ENCODE peak calls at places on chromosomes 5 and 9, in ten cellular contexts. C is Caco-2, U is Peyer's patch, P is HFF-Myc, J is choroid plexus epithelial cell, T is MCF 10A, D is psoas muscle, N is HFFc6, L is glutamatergic neuron, G is cardiac muscle cell. E is an unnamed sample.
A peak's percentile ranks its signal among the peaks of the same experiment; 100 is the strongest.

GRCh38 chr9:115127191-115127817 is 9.3 kb upstream of the TNC start:
- DNase-seq in C (no peak), U (no peak), P (peak; percentile 43), J (no peak), T (peak; percentile 80), D (no peak), N (no peak), L (no peak), G (peak; percentile 47), E (no peak)

GRCh38 chr9:127941062-127941925 is 3.6 kb upstream of the DPM2 start:
- DNase-seq in C (no peak), U (no peak), P (no peak), J (no peak), T (no peak), D (no peak), N (no peak), L (no peak), G (no peak), E (no peak)

GRCh38 chr5:127088226-127088625 is 14.9 kb upstream of the C5orf63 start:
- DNase-seq in C (no peak), U (peak; percentile 74), P (no peak), J (peak; percentile 98), T (peak; percentile 99), D (no peak), N (peak; percentile 94), L (no peak), G (peak; percentile 99), E (no peak)

GRCh38 chr5:104170906-104171305 is 608.3 kb upstream of the NUDT12 start:
- DNase-seq in C (no peak), U (no peak), P (no peak), J (peak; percentile 42), T (no peak), D (no peak), N (no peak), L (no peak), G (peak; percentile 41), E (no peak)

GRCh38 chr9:131382850-131383729 is 10.8 kb upstream of the PRRC2B start:
- DNase-seq in C (peak; percentile 57), U (peak; percentile 52), P (peak; percentile 92), J (peak; percentile 77), T (peak; percentile 82), D (peak; percentile 76), N (peak; percentile 45), L (no peak), G (peak; percentile 84), E (no peak)

GRCh38 chr5:16582081-16582480 is 34.7 kb downstream of the RETREG1 start:
- DNase-seq in C (no peak), U (no peak), P (no peak), J (no peak), T (no peak), D (no peak), N (no peak), L (no peak), G (no peak), E (no peak)

GRCh38 chr9:134136117-134136996 is 475 bp downstream of the WDR5 start:
- DNase-seq in C (peak; percentile 29), U (peak; percentile 53), P (no peak), J (peak; percentile 37), T (no peak), D (peak; percentile 63), N (no peak), L (peak; percentile 45), G (peak; percentile 29), E (peak; percentile 34)

GRCh38 chr9:109182940-109183798 is 16.1 kb upstream of the FRRS1L start:
- DNase-seq in C (peak; percentile 71), U (peak; percentile 60), P (no peak), J (peak; percentile 49), T (peak; percentile 65), D (no peak), N (peak; percentile 4), L (peak; percentile 66), G (peak; percentile 42), E (no peak)

GRCh38 chr9:133506653-133507038 is 18.1 kb downstream of the MYMK start:
- DNase-seq in C (no peak), U (no peak), P (peak; percentile 37), J (peak; percentile 59), T (peak; percentile 17), D (peak; percentile 71), N (peak; percentile 92), L (no peak), G (peak; percentile 92), E (no peak)

GRCh38 chr5:179241764-179242370 is 103.4 kb downstream of the ADAMTS2 start:
- DNase-seq in C (no peak), U (peak; percentile 15), P (no peak), J (no peak), T (no peak), D (no peak), N (no peak), L (peak; percentile 5), G (peak; percentile 22), E (no peak)

GRCh38 chr5:105952875-105953274 is 1717.9 kb downstream of the EFNA5 start:
- DNase-seq in C (no peak), U (no peak), P (no peak), J (peak; percentile 77), T (peak; percentile 85), D (no peak), N (no peak), L (no peak), G (peak; percentile 49), E (no peak)

GRCh38 chr9:90773593-90773992 is 28.0 kb upstream of the SYK start:
- DNase-seq in C (no peak), U (peak; percentile 61), P (no peak), J (no peak), T (peak; percentile 24), D (no peak), N (no peak), L (no peak), G (no peak), E (no peak)

GRCh38 chr9:37999501-38000189 is 69.4 kb downstream of the SHB start:
- DNase-seq in C (no peak), U (no peak), P (no peak), J (peak; percentile 60), T (peak; percentile 57), D (no peak), N (peak; percentile 66), L (no peak), G (no peak), E (no peak)

DNA sequence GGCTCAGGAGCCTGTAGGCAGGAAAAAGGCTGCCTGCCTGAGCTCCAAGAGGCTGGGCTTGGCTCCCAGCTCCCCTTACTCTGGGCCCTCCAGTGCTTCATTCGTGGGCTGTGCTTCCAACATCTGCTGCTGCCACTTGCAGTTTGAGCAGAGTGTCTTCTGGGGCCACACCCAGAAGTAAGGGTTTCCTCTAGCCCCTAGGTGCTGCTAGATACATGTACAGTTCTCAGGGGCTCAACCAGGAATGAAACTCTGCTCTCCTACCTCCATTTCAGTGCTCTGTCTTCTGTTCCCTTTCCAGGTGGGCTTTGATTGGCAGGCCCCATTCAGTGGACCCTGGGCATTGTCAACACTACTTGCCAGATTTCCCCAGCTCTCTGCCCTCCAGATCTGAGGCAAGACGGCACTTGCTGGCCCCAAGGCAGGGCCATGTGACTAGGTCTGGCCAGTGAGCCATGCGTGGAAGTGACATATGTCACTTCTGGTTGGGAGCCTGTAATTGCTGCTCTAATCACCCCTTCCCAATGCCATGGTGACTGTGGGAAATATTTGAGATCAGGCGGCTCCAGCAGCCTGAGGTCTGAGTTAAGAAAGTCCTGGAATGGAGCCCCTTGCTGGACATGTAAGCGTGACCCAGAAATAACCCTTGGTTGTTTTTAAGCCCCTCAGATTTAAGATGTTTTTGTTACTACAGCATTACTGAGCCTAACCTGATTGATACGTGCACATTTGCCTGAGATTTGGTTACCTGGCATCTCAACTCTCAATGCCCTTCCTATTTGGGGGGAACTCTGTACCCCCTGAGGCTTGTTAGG is 9.4 kb upstream of the BOD1 start:
- DNase-seq in C (no peak), U (no peak), P (no peak), J (peak; percentile 49), T (no peak), D (no peak), N (no peak), L (no peak), G (no peak), E (no peak)
- TF ChIP-seq CTCF in C (no peak), U (no peak), P (no peak), J (peak; percentile 54), T (peak; percentile 20), D (no peak), N (no peak), L (no peak), G (no peak), E (no peak)

DNA sequence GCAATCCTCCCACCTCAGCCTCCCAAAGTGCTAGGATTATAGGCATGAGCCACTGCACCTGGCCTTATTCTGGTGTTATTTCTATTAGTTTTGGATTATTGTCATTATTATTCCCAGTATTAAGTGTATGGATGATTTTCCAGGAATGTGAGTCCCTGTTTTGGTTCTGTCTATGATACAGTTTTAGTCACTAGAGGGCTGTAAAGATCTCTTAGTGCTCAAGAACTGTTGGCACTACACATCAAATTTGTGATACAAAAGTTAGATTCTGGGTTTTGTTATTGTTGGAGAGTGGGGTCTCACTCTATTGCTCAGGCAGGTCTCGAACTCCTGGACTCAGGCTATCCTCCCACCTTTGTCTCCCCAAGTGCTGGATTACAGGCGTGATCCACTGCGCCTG is 12.1 kb downstream of the CCL28 start:
- DNase-seq in C (no peak), U (no peak), P (no peak), J (peak; percentile 63), T (peak; percentile 37), D (no peak), N (peak; percentile 9), L (no peak), G (peak; percentile 46), E (no peak)
- TF ChIP-seq CTCF in C (no peak), U (peak; percentile 19), P (no peak), J (peak; percentile 56), T (peak; percentile 47), D (no peak), N (peak; percentile 55), L (no peak), G (peak; percentile 43), E (no peak)

GRCh38 chr5:176596689-176597416 is 13.1 kb downstream of the GPRIN1 start:
- DNase-seq in C (no peak), U (peak; percentile 73), P (no peak), J (peak; percentile 37), T (no peak), D (no peak), N (no peak), L (peak; percentile 50), G (peak; percentile 56), E (peak; percentile 40)
- TF ChIP-seq CTCF in C (no peak), U (peak; percentile 60), P (no peak), J (peak; percentile 21), T (no peak), D (peak; percentile 29), N (no peak), L (no peak), G (peak; percentile 21), E (peak; percentile 47)

DNA sequence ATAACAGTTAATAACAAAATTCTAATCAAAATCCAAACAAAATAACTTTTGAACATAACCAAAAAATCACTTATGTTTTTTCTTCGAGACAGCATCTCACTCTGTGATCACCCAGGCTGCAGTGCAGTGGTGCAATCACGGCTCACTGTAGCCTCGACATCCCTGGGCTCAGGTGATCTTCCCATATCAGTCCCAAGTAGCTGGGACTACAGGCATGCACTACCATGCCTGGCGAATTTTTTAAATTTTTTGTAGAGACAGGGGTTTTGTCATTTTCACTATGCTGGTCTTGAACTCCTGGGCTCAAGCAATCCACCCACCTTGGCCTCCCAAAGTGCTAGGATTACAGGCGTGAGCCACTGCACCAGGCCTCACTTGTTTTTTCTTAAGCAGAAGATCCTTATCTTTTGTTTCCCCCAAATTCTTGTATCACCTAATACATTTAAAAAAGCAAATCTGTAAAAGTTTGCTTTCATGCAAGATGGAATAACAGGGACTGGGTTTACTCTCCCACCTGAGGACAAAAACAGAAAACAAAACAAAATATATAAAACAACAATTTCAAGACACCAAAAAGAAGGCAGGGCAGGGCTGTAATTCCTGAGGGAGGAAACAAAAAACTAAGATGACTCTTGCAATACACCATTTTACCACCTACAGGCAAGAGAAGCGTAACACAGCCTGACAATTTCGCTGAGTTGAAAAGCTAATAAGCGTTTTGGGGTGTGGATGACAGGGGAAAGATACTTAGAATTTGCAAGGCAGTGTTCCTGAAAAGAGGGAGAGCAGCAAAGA is 71.4 kb downstream of the RAPGEF6 start:
- DNase-seq in C (no peak), U (no peak), P (no peak), J (no peak), T (no peak), D (no peak), N (no peak), L (no peak), G (no peak), E (no peak)
- TF ChIP-seq CTCF in C (peak; percentile 40), U (no peak), P (no peak), J (peak; percentile 17), T (no peak), D (no peak), N (peak; percentile 16), L (peak; percentile 19), G (no peak), E (peak; percentile 22)

E was measured in progenitor cell of endocrine pancreas.